ENCODE peak calls at places on chromosomes 3 and 15, in four cellular contexts. I is K562, L is HepG2, S is GM12878. Y is an unnamed sample.

GRCh38 chr3:55159711-55160110 is 231.9 kb upstream of the LRTM1 start:
- DNase-seq in I (no peak), S (no peak), L (no peak), Y (no peak)

GRCh38 chr3:100339786-100340185 is 5.2 kb downstream of the NIT2 start:
- DNase-seq in I (no peak), S (no peak), L (no peak), Y (no peak)

GRCh38 chr3:193134895-193135294 is 106.1 kb upstream of the PLAAT1 start:
- DNase-seq in I (no peak), S (no peak), L (no peak), Y (no peak)

GRCh38 chr3:59820352-59820934 is 770.6 kb upstream of the CFAP20DC start:
- DNase-seq in I (no peak), S (no peak), L (no peak), Y (no peak)

GRCh38 chr15:101773496-101774100 is 29.7 kb upstream of the OR4F6 start:
- DNase-seq in L (peak), S (no peak), I (no peak), Y (no peak)

GRCh38 chr15:77984446-77984861 is 93.1 kb downstream of the TBC1D2B start:
- DNase-seq in I (no peak), L (no peak), S (no peak), Y (no peak)

GRCh38 chr3:13947912-13948311 is 68.0 kb upstream of the WNT7A start:
- DNase-seq in I (no peak), L (no peak), S (no peak), Y (no peak)

GRCh38 chr3:171225698-171226097 is 199.2 kb upstream of the SLC2A2 start:
- DNase-seq in S (no peak), L (no peak), I (no peak), Y (no peak)

GRCh38 chr3:52405066-52405465 is 39.8 kb downstream of the SEMA3G start:
- DNase-seq in L (no peak), S (no peak), I (no peak), Y (peak)

GRCh38 chr15:97902140-97902780 is 58.2 kb upstream of the ARRDC4 start:
- DNase-seq in I (no peak), L (no peak), S (no peak), Y (no peak)

GRCh38 chr3:16076564-16076963 is 97.9 kb upstream of the GALNT15 start:
- DNase-seq in L (no peak), I (no peak), S (no peak), Y (no peak)

GRCh38 chr3:191627064-191627463 is 166.1 kb downstream of the PYDC2 start:
- DNase-seq in L (no peak), I (no peak), S (no peak), Y (no peak)

GRCh38 chr3:158683216-158683975 is 10.9 kb upstream of the LXN start:
- DNase-seq in L (no peak), S (no peak), I (no peak), Y (no peak)

GRCh38 chr3:67090472-67090871 is 92.4 kb downstream of the KBTBD8 start:
- DNase-seq in I (no peak), L (no peak), S (no peak), Y (no peak)

GRCh38 chr3:18100126-18100525 is 325.0 kb downstream of the SATB1 start:
- DNase-seq in I (no peak), L (no peak), S (no peak), Y (no peak)

GRCh38 chr3:156400062-156400461 is 154.9 kb downstream of the SSR3 start:
- DNase-seq in S (no peak), I (no peak), L (no peak), Y (peak)

GRCh38 chr15:88812137-88812536 is 8.9 kb downstream of the ACAN start:
- DNase-seq in L (no peak), I (no peak), S (no peak), Y (no peak)

GRCh38 chr3:81769271-81769670 is 7.8 kb upstream of the GBE1 start:
- DNase-seq in I (no peak), S (no peak), L (no peak), Y (no peak)

GRCh38 chr3:99319961-99320360 is 318.4 kb upstream of the COL8A1 start:
- DNase-seq in I (no peak), S (no peak), L (no peak), Y (no peak)

GRCh38 chr3:141346839-141347238 is 21.5 kb upstream of the ZBTB38 start:
- DNase-seq in S (no peak), L (no peak), I (no peak), Y (no peak)

GRCh38 chr3:98561727-98562521 is 30.1 kb downstream of the GPR15 start:
- DNase-seq in L (no peak), I (no peak), S (no peak), Y (no peak)

GRCh38 chr15:99343836-99344551 is 92.7 kb downstream of the LRRC28 start:
- DNase-seq in L (no peak), I (no peak), S (no peak), Y (peak)

GRCh38 chr3:48593337-48593736 is 1.8 kb downstream of the COL7A1 start:
- DNase-seq in I (no peak), S (no peak), L (no peak), Y (no peak)

GRCh38 chr15:29820802-29821160 is 1.5 kb downstream of the TJP1 start:
- DNase-seq in S (no peak), L (no peak), I (no peak), Y (no peak)

GRCh38 chr3:58167431-58168351 is 43.1 kb downstream of the DNASE1L3 start:
- DNase-seq in S (no peak), L (no peak), I (peak), Y (peak)

GRCh38 chr15:95281470-95281869 is 1049.0 kb upstream of the NR2F2 start:
- DNase-seq in L (no peak), S (no peak), I (no peak), Y (no peak)

GRCh38 chr3:23836536-23837230 is 30.9 kb downstream of the UBE2E1 start:
- DNase-seq in I (no peak), S (no peak), L (no peak), Y (peak)

GRCh38 chr3:184620101-184620798 is 58.7 kb downstream of the EPHB3 start:
- DNase-seq in S (no peak), I (no peak), L (no peak), Y (no peak)

GRCh38 chr3:192063570-192063969 is 602.6 kb downstream of the PYDC2 start:
- DNase-seq in L (no peak), I (no peak), S (peak), Y (peak)

GRCh38 chr3:134708025-134708597 is 57.3 kb upstream of the KY start:
- DNase-seq in I (no peak), S (no peak), L (no peak), Y (no peak)

GRCh38 chr3:114454592-114455251 is 160.9 kb downstream of the TIGIT start:
- DNase-seq in L (no peak), S (no peak), I (no peak), Y (peak)

GRCh38 chr3:94336076-94336741 is 273.3 kb downstream of the NSUN3 start:
- DNase-seq in L (peak), I (no peak), S (no peak), Y (peak)

GRCh38 chr3:70871909-70872656 is 559.6 kb upstream of the MDFIC2 start:
- DNase-seq in L (no peak), S (no peak), I (no peak), Y (no peak)

GRCh38 chr3:134441321-134441720 is 44.5 kb downstream of the ANAPC13 start:
- DNase-seq in L (no peak), S (no peak), I (no peak), Y (no peak)

GRCh38 chr3:43081796-43082195 is 24.1 kb downstream of the POMGNT2 start:
- DNase-seq in S (no peak), I (no peak), L (no peak), Y (no peak)

GRCh38 chr15:52683585-52683984 is 4.4 kb upstream of the ATOSA start:
- DNase-seq in I (no peak), S (peak), L (no peak), Y (no peak)

GRCh38 chr3:164486150-164486549 is 592.1 kb downstream of the SI start:
- DNase-seq in I (no peak), L (no peak), S (no peak), Y (no peak)

GRCh38 chr3:125602752-125603649 is 7.7 kb upstream of the OSBPL11 start:
- DNase-seq in I (no peak), S (no peak), L (no peak), Y (no peak)
- TF ChIP-seq POLR2AphosphoS5 in I (no peak), S (no peak), L (no peak), Y (no peak)

GRCh38 chr3:136955813-136956212 is 2.0 kb upstream of the IL20RB start:
- DNase-seq in I (no peak), S (no peak), L (peak), Y (no peak)
- TF ChIP-seq FOXM1 in I (no peak), S (no peak), L (no peak), Y (no peak)

GRCh38 chr3:37861540-37862051 is at the start of gene CTDSPL:
- DNase-seq in L (peak), S (no peak), I (peak), Y (peak)

GRCh38 chr3:37862219-37862711 is 585 bp downstream of the CTDSPL start:
- DNase-seq in I (peak), S (no peak), L (no peak), Y (peak)

GRCh38 chr3:37863949-37864822 is 2.5 kb downstream of the CTDSPL start:
- DNase-seq in L (peak), S (no peak), I (no peak), Y (no peak)

GRCh38 chr3:37863552-37863865 is 1.8 kb downstream of the CTDSPL start:
- DNase-seq in S (no peak), I (no peak), L (no peak), Y (no peak)

DNA sequence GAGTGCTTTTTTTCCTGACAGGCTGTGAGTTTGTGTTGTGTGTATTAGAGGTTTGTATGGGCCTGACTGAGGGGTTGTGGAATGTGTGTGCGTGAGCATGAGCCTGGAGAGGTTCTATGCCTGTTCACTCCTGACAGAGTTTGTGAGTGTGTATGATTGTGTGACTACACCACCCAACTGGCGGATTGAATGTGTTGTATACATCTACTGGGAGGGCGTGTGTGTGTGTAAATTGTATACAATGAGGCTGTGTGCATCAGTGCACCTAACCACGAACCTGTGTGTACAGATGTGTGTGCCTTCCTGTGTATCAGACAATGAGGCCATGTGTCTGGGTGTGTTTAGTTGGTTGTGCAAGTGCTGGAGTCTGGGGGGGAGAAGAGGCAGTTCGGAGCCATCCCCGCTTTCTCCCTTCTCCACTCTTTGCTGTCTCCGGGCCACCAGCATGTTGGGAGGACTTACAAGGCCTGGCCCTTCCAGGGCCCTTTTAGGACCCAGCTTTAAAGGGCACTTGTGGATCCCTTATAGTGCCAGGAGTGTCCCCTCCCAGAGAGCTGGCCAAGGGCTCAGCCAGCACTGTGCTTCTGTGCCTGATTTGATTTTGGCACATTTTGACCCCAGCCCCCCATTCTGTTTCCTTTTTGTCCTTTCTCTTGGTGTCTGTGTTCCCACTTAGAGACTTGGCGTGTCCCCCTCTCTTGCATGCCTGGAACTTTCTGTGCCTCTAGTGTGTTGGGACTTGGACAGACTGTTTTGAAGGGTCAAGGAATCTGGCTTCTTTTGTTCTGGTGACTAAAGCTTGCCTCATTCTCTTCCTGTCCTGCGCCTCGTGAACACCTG is 1.3 kb downstream of the CTDSPL start:
- DNase-seq in I (no peak), L (peak), S (no peak), Y (no peak)
- TF ChIP-seq POLR2AphosphoS5 in I (no peak), L (no peak), S (no peak), Y (no peak)

DNA sequence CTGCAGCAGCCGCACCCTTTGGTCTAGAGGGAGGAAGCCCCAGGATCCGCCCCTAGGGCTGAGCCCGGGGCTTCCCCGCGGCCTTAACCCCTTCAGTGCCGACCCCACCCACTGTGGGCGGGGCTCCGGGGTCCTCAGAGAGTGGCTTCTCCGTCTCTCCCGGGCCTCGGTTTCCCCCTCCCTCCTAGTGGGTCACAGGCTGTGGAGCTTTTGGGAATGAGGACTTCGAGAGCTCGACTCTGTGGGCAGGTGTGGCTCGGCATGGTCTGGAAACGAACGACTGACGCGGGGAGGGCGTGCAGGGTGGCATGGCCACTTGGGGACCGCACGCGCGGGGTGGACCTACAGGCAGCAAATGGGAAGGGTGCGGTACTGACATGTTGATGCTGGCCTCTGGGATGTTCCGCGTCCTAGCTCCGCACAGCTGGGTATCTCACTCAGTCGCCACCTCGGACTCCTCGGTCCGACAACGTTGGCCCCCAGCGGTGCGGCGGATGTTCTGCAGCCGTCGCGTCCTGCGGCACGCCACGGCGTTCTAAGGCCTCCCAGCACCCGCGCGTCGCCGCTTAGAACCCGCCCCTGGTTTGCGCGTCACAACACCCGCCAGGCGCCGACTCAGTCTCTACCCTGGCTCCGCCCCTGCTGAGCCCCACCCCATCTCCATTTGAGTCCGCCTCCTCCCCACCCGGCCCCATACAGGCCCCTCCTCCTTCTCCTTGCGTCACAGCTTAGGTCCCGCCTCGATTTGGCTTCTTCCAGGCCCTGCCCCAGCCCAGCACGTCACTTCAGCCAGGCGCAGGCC is at the start of the genes HYAL3 and NAA80:
- DNase-seq in L (no peak), S (peak), I (peak), Y (peak)
- TF ChIP-seq FOXM1 in L (no peak), S (no peak), I (no peak), Y (no peak)

DNA sequence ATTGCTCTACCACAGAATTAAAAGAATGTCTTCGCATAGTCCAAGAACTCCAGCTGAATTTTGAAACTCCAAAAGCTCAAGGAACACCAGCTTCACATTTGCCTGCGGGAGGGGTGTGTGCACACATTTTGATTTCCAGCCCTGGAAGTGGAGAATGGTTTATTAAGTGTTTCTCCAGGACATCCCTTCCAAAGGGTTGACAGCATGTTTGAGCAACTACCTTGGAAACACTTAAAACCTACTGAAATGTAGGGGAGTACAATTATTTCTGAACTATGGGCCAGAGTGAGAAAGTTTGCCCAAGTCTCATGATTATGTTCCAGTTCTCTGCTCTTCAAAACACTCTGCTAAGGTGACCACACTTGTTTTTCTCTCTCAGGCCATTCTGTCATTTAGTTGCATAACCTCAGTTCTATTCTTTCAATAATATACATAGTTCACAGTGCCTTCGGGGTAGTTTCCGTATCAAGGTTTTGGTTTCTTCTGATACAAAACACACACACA is 7.9 kb downstream of the ACP3 start:
- DNase-seq in I (no peak), L (no peak), S (no peak), Y (no peak)
- TF ChIP-seq POLR2AphosphoS5 in I (no peak), L (no peak), S (no peak), Y (no peak)

DNA sequence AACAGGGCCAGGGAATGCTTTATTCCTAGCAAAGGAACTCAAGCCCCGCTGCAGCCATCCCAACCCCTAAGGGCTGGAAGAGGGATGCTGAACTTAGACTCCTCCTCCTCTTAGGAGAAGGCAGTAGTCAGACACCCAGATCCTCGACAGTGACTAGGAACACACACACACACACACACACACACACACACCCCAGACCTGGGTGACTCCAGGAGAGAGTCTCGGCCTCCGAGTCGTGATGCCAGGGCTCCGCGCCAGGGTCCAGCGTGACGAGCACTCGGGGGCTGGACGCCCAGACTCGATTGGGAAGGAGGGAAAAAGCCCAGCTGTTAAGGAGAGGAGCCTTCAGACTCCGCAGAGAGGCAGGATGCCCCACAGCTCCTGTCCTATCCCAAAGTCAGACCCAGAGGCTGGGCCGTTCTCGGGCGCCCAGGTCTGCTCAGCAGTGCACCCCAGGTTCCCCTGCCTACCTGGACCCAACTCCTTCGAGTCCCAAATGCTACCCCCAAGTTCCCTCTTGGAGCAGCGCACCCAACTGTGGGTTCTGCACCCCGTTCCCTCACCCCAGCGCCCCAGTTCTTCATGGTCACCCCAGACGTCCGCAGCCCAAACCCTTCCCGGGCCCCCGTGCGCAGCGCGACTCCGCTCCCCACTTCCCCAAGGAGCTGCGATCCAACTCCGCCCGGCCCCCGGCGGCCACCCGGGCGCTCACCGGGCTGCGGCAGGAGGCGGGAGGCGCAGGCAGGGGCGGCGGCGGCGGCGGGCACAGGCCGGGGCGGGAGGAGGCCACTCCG is 421 bp downstream of the BMF start:
- DNase-seq in L (no peak), I (no peak), S (no peak), Y (peak)
- TF ChIP-seq FOXM1 in L (no peak), I (no peak), S (no peak), Y (no peak)

DNA sequence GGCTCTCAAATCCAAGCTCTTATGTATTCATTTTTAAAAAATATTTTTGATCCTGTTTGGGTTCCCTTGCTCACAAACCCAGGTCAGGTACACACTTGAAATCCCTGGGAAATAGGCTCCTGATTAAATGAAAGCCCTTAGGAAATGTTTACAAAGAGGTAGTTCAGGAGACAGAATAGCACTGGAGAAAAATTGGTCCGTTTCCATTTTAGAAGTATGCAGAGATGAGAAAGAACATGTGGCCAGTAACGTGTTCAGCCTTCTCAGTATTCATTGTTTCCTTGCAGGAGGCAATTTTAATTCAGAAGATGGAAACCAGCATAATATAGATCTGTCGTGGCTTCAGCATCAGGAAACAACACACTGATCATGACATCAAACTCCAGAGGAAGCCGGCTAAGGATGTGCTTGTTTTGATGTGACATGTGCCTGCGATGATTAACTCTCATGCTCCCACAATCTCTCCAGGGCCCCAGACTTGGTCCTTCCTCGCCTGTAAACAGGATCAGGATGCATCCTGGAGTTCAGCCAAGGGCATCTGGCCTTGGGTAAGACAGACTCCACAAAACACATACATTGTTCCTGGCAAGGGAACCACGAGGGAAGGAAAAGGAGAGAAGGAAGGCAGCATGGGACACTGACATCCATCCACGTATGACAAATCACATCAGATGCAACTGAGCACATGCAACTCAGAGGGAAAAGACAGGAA is 350.5 kb upstream of the THBS1 start:
- DNase-seq in S (no peak), I (no peak), L (no peak), Y (peak)
- TF ChIP-seq POLR2AphosphoS5 in S (no peak), I (no peak), L (no peak), Y (no peak)

Y was measured in SK-N-SH.